ENCODE peak calls at places on chromosomes 6 and 20, in ten cellular contexts. J, U, G, B, R, D, I, Z, E and M are unnamed samples.

GRCh38 chr6:44655368-44656342 is 268.1 kb downstream of the CDC5L start:
- DNase-seq in G (peak), E (peak), Z (peak), U (peak), B (peak), J (peak), D (peak), R (peak), I (peak), M (no peak)

GRCh38 chr6:53630533-53631269 is 34.9 kb downstream of the KLHL31 start:
- DNase-seq in Z (no peak), I (no peak), E (no peak), D (no peak), B (no peak), R (no peak), U (no peak), G (no peak), J (peak), M (no peak)

GRCh38 chr6:53546256-53546655 is 1.4 kb upstream of the GCLC start:
- DNase-seq in D (no peak), B (peak), R (peak), Z (no peak), I (no peak), J (no peak), U (no peak), G (no peak), E (no peak), M (no peak)

GRCh38 chr6:72032056-72032455 is 145.7 kb downstream of the RIMS1 start:
- DNase-seq in U (no peak), E (no peak), B (no peak), I (no peak), J (no peak), Z (peak), R (no peak), D (no peak), G (peak), M (no peak)

GRCh38 chr6:137657351-137657911 is 163.2 kb upstream of the OLIG3 start:
- DNase-seq in J (no peak), R (no peak), Z (no peak), E (no peak), G (no peak), B (no peak), D (no peak), U (peak), I (no peak), M (no peak)

GRCh38 chr6:34650823-34651222 is 45.7 kb downstream of the ILRUN start:
- DNase-seq in I (no peak), R (no peak), J (no peak), D (no peak), G (no peak), B (no peak), U (no peak), E (no peak), Z (no peak), M (no peak)

GRCh38 chr6:117231466-117231865 is 33.9 kb upstream of the VGLL2 start:
- DNase-seq in I (no peak), D (no peak), J (no peak), R (no peak), U (no peak), G (no peak), E (no peak), Z (no peak), B (no peak), M (no peak)

GRCh38 chr20:39851459-39851858 is 837.6 kb downstream of the MAFB start:
- DNase-seq in R (peak), J (no peak), G (peak), D (no peak), E (no peak), B (no peak), Z (no peak), I (no peak), U (no peak), M (no peak)

GRCh38 chr6:159494633-159495023 is 198.4 kb downstream of the SOD2 start:
- DNase-seq in G (no peak), E (no peak), J (no peak), U (no peak), R (no peak), I (no peak), B (no peak), D (no peak), Z (no peak), M (no peak)

GRCh38 chr6:54805077-54805476 is 41.5 kb upstream of the FAM83B start:
- DNase-seq in I (no peak), D (no peak), R (peak), E (no peak), U (no peak), J (no peak), G (no peak), B (no peak), Z (no peak), M (no peak)

GRCh38 chr20:50421356-50422340 is 88.5 kb upstream of the PTPN1 start:
- DNase-seq in E (no peak), D (no peak), G (no peak), J (no peak), I (no peak), Z (no peak), B (no peak), R (no peak), U (no peak), M (no peak)

GRCh38 chr6:37524025-37524647 is 24.4 kb upstream of the CCDC167 start:
- DNase-seq in U (no peak), E (no peak), R (peak), I (no peak), B (no peak), Z (no peak), D (no peak), G (peak), J (no peak), M (no peak)

GRCh38 chr6:95576621-95577316 is 566 bp upstream of the MANEA start:
- DNase-seq in U (no peak), B (no peak), D (peak), J (no peak), I (no peak), R (peak), G (peak), E (no peak), Z (peak), M (no peak)